ENCODE peak calls at places on chromosomes 6 and 20, in ten cellular contexts. H is CD8-positive, alpha-beta T cell; G is AG09309; A is NB4; D is upper lobe of left lung; V is cardiac muscle cell; C is AG10803; O is fibroblast of lung; B is suprapubic skin; U is psoas muscle. W is an unnamed sample.

GRCh38 chr6:42502990-42503389 is 51.3 kb upstream of the TRERF1 start:
- DNase-seq in G (no peak), H (no peak), O (no peak), D (no peak), C (no peak), A (no peak), V (no peak), U (no peak), B (no peak), W (no peak)

GRCh38 chr20:19813839-19814238 is 55.8 kb downstream of the RIN2 start:
- DNase-seq in G (no peak), U (no peak), V (no peak), A (no peak), C (peak; percentile 82), H (no peak), B (no peak), D (no peak), O (peak; percentile 40), W (no peak)

GRCh38 chr6:109834595-109835437 is 143.3 kb upstream of the GPR6 start:
- DNase-seq in G (no peak), C (no peak), U (no peak), B (no peak), H (no peak), D (no peak), A (no peak), V (no peak), O (no peak), W (no peak)

GRCh38 chr6:157991067-157991432 is 9.4 kb downstream of the SYNJ2 start:
- DNase-seq in C (no peak), B (no peak), O (no peak), D (no peak), V (no peak), G (no peak), H (no peak), A (no peak), U (no peak), W (no peak)

GRCh38 chr20:5715068-5715841 is 34.9 kb upstream of the SHLD1 start:
- DNase-seq in C (no peak), G (no peak), H (no peak), U (no peak), V (no peak), D (no peak), A (no peak), B (no peak), O (no peak), W (no peak)

GRCh38 chr6:15412767-15413166 is 166.9 kb downstream of the JARID2 start:
- DNase-seq in H (no peak), O (no peak), U (no peak), C (no peak), A (no peak), V (no peak), G (no peak), B (no peak), D (no peak), W (no peak)

GRCh38 chr6:12097791-12098190 is 85.7 kb downstream of the HIVEP1 start:
- DNase-seq in O (peak; percentile 37), A (no peak), U (no peak), C (peak; percentile 60), B (no peak), D (no peak), V (no peak), G (peak; percentile 11), H (no peak), W (no peak)

GRCh38 chr6:97049254-97050004 is 124.9 kb downstream of the KLHL32 start:
- DNase-seq in H (no peak), D (no peak), C (no peak), O (no peak), G (no peak), U (no peak), A (peak; percentile 54), V (no peak), B (no peak), W (no peak)

GRCh38 chr6:86963352-86963751 is 26.0 kb downstream of the HTR1E start:
- DNase-seq in G (no peak), O (peak; percentile 25), B (no peak), U (no peak), C (no peak), V (no peak), A (no peak), D (no peak), H (no peak), W (no peak)

GRCh38 chr6:99130897-99131873 is 183.4 kb upstream of the FBXL4 start:
- DNase-seq in A (peak; percentile 6), B (no peak), V (peak; percentile 13), D (no peak), O (no peak), U (no peak), C (no peak), G (no peak), H (no peak), W (no peak)

GRCh38 chr6:125310994-125311649 is 9.4 kb upstream of the HDDC2 start:
- DNase-seq in B (no peak), C (peak; percentile 63), G (no peak), A (peak; percentile 62), V (peak; percentile 76), D (no peak), H (no peak), O (peak; percentile 48), U (no peak), W (peak; percentile 73)
- TF ChIP-seq CTCF in B (peak; percentile 77), C (peak; percentile 84), G (peak; percentile 66), A (peak; percentile 58), V (peak; percentile 73), D (peak; percentile 82), H (peak; percentile 86), O (peak; percentile 72), U (peak; percentile 87), W (peak; percentile 73)

GRCh38 chr6:34316442-34317171 is 67.8 kb upstream of the SMIM29 start:
- DNase-seq in U (no peak), V (no peak), D (no peak), A (no peak), H (no peak), O (no peak), B (no peak), G (no peak), C (no peak), W (no peak)

GRCh38 chr6:34318492-34319470 is 70.0 kb upstream of the SMIM29 start:
- DNase-seq in B (no peak), V (no peak), U (no peak), A (no peak), C (no peak), H (no peak), D (no peak), G (no peak), O (no peak), W (no peak)

GRCh38 chr6:34317172-34317477 is 68.3 kb upstream of the SMIM29 start:
- DNase-seq in U (no peak), H (no peak), O (no peak), V (no peak), G (no peak), D (no peak), A (no peak), C (no peak), B (no peak), W (no peak)

GRCh38 chr6:34319471-34319885 is 70.7 kb upstream of the SMIM29 start:
- DNase-seq in D (no peak), A (no peak), H (no peak), C (no peak), U (no peak), B (no peak), V (no peak), O (no peak), G (no peak), W (no peak)

GRCh38 chr6:34317882-34318491 is 69.2 kb upstream of the SMIM29 start:
- DNase-seq in D (no peak), A (no peak), U (no peak), O (peak; percentile 27), H (no peak), G (no peak), C (no peak), B (no peak), V (no peak), W (no peak)
- H3K4me3 ChIP-seq in D (no peak overlapping the region), A (no peak overlapping the region), U (no peak overlapping the region), O (no peak overlapping the region), H (no peak overlapping the region), G (no peak overlapping the region), C (no peak overlapping the region), B (no peak overlapping the region), V (no peak overlapping the region), W (no peak overlapping the region)

DNA sequence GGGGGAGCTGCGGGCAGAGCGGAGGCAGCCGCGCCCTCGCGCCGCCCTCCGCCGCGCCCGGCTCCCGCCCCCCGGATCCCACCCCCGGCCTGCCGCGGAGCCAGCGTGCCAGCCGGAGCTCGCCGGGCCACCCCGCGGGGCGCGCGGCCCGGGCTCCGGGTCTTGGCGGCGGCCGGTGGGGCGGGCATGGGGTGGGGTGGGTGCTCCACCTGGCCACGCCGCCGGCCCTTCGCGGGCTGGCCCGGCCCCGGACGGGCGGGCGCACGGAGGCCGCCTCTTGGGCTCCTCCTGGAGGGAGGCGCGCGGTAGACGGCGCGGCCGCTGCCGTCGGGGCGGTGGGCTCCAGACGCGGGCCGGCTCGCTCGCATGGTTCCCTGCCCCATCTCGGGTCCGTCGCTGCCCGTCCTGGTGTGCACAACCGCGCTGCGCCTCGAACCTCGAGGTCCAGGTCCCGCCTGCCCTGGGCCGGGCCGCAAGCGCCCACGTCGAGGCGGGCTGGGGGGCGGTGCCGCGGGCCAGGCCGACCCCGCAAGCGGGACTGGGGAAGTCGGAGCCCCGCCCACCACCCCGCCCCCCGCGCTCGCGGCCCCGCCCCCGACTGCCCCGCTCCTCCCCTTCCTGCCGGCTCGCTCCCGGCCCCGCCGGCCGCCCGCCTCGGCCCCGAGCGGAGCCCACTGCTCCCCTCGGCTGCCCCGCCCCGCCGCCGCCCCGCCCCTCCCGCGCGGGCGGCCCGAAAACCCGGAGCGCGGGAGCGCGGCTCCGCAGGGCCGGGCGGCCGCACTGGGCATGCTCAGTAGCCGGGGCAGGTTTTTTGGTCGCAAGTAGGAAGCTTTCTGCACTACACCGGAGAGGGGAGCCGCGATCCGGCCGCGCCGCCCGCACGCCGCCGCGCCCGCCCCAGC is at the start of gene CDYL:
- DNase-seq in D (peak; percentile 86), U (peak; percentile 94), V (peak; percentile 93), O (peak; percentile 85), G (peak; percentile 46), C (peak; percentile 88), B (peak; percentile 88), H (peak; percentile 84), A (peak; percentile 92), W (peak; percentile 86)
- TF ChIP-seq CTCF in D (peak; percentile 66), U (peak; percentile 36), V (no peak), O (no peak), G (no peak), C (no peak), B (peak; percentile 50), H (no peak), A (no peak), W (no peak)

DNA sequence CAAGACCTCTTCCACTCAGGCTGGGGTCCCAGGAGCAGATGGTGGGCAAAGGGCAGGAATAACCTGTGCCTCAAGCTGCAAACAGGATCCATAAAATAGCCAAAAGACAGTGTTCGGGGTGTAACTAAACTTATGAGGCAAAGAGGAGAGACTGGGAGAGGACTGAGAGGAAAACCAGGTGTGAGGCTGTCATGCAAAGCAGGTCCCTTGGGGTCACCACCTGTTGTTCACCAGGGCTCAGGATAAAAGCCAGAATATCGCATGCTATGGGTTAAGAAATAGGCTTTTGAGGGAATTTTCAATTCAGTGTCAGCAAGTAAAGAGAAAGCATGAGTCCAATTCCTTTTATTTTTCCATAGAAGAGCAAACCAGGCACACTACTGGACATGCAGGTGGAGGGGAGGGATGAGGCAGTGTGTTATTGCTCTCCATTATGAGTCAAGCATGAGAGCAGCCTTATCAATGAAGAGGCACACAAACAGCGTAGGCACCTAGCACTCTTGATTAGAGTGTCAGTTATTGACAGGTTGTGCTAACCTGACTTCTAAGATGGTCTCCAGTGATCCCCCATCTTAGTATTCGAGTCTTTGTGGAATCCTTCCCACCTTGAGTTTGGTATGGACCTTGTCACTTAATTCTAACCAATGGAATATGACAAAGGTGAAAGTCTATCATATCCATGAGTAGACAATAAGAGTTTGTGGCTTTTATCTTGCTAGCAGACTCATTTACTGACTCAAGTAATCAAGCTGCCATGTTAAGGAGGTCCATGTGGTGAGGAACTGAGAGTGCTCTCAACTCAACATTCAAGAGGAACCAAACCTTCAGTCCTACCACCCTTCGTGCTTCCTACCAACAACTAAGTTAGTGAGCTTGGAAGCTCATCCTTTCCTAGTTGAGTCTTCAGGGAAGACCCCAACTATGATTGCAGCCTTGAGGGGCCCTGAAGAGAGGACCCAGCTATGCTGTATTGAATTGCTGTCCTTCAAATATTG is 18.8 kb downstream of the HLA-E start:
- DNase-seq in C (no peak), G (no peak), V (no peak), A (peak; percentile 57), U (no peak), B (no peak), O (no peak), H (no peak), D (no peak), W (no peak)
- H3K4me3 ChIP-seq in C (no peak overlapping the region), G (no peak overlapping the region), V (no peak overlapping the region), A (no peak overlapping the region), U (no peak overlapping the region), B (no peak overlapping the region), O (no peak overlapping the region), H (peak overlapping the region; percentile 24), D (no peak overlapping the region), W (no peak overlapping the region)